ENCODE peak calls at places on chromosomes 6 and 20, in four cellular contexts. U, X, P and R are unnamed samples.

GRCh38 chr20:37380864-37381579 is 35.1 kb downstream of the SRC start:
- DNase-seq in U (no peak), X (no peak), P (no peak), R (no peak)

GRCh38 chr6:19153270-19153980 is 683.7 kb upstream of the ID4 start:
- DNase-seq in U (no peak), X (no peak), P (peak), R (peak)

GRCh38 chr6:170225852-170226417 is 64.9 kb downstream of the DLL1 start:
- DNase-seq in U (no peak), X (no peak), P (no peak), R (no peak)

GRCh38 chr20:37839432-37839827 is 63.5 kb upstream of the VSTM2L start:
- DNase-seq in U (no peak), X (no peak), P (no peak), R (no peak)

GRCh38 chr6:141421378-141421777 is 711.3 kb upstream of the GJE1 start:
- DNase-seq in U (no peak), X (no peak), P (peak), R (peak)

GRCh38 chr20:51512645-51513044 is 29.9 kb downstream of the NFATC2 start:
- DNase-seq in U (no peak), X (no peak), P (no peak), R (no peak)

GRCh38 chr6:135812085-135812526 is 39.4 kb upstream of the PDE7B start:
- DNase-seq in U (no peak), X (no peak), P (no peak), R (no peak)

GRCh38 chr20:50120935-50121693 is 8.2 kb upstream of the UBE2V1 start:
- DNase-seq in U (peak), X (peak), P (no peak), R (peak)

GRCh38 chr6:31173406-31173805 is 2.9 kb upstream of the POU5F1 start:
- DNase-seq in U (no peak), X (no peak), P (no peak), R (no peak)

GRCh38 chr20:4956200-4956810 is 45.0 kb downstream of the SLC23A2 start:
- DNase-seq in U (no peak), X (no peak), P (no peak), R (no peak)

GRCh38 chr6:53066059-53066406 is 829 bp downstream of the FBXO9 start:
- DNase-seq in U (peak), X (no peak), P (no peak), R (no peak)

GRCh38 chr6:112571886-112572285 is 224.8 kb downstream of the RFPL4B start:
- DNase-seq in U (no peak), X (no peak), P (no peak), R (peak)

GRCh38 chr6:33123732-33124524 is 48.1 kb downstream of the HLA-DPB1 start:
- DNase-seq in U (no peak), X (no peak), P (no peak), R (no peak)

GRCh38 chr6:91713911-91714310 is 1127.0 kb upstream of the MAP3K7 start:
- DNase-seq in U (no peak), X (no peak), P (no peak), R (no peak)

GRCh38 chr6:153613719-153614455 is 425.2 kb upstream of the OPRM1 start:
- DNase-seq in U (no peak), X (no peak), P (no peak), R (no peak)

GRCh38 chr6:68240731-68241130 is 394.4 kb upstream of the ADGRB3 start:
- DNase-seq in U (no peak), X (no peak), P (no peak), R (no peak)

GRCh38 chr20:9409352-9409751 is 105.0 kb upstream of the LAMP5 start:
- DNase-seq in U (no peak), X (no peak), P (no peak), R (no peak)

GRCh38 chr6:11367638-11368199 is 135.3 kb upstream of the NEDD9 start:
- DNase-seq in U (no peak), X (no peak), P (no peak), R (no peak)

GRCh38 chr6:33797635-33798342 is 6.0 kb downstream of the MLN start:
- DNase-seq in U (no peak), X (no peak), P (no peak), R (no peak)

GRCh38 chr6:52373294-52373693 is 11.3 kb downstream of the PAQR8 start:
- DNase-seq in U (no peak), X (no peak), P (no peak), R (no peak)

GRCh38 chr6:13624871-13625288 is 9.7 kb downstream of the NOL7 start:
- DNase-seq in U (no peak), X (peak), P (no peak), R (peak)

GRCh38 chr20:51400051-51400926 is 142.2 kb downstream of the NFATC2 start:
- DNase-seq in U (peak), X (peak), P (no peak), R (no peak)

GRCh38 chr20:10504893-10505292 is 69.8 kb downstream of the SLX4IP start:
- DNase-seq in U (no peak), X (no peak), P (no peak), R (no peak)

GRCh38 chr6:75968143-75968542 is 104.3 kb downstream of the IMPG1 start:
- DNase-seq in U (no peak), X (no peak), P (no peak), R (no peak)

GRCh38 chr20:44279228-44279627 is 31.8 kb downstream of the FITM2 start:
- DNase-seq in U (no peak), X (no peak), P (peak), R (peak)

GRCh38 chr20:33908351-33908750 is 85.4 kb upstream of the RALY start:
- DNase-seq in U (no peak), X (no peak), P (no peak), R (no peak)

GRCh38 chr6:124234806-124235205 is 431.1 kb downstream of the NKAIN2 start:
- DNase-seq in U (no peak), X (no peak), P (no peak), R (no peak)

GRCh38 chr20:57473246-57474042 is 51.5 kb downstream of the CTCFL start:
- DNase-seq in U (no peak), X (no peak), P (no peak), R (no peak)

GRCh38 chr6:42374027-42374669 is 77.6 kb downstream of the TRERF1 start:
- DNase-seq in U (no peak), X (no peak), P (no peak), R (no peak)

GRCh38 chr6:31128093-31128676 is 7.9 kb upstream of the CDSN start:
- DNase-seq in U (peak), X (peak), P (no peak), R (no peak)

GRCh38 chr6:117465691-117466090 is 16.8 kb upstream of the DCBLD1 start:
- DNase-seq in U (no peak), X (no peak), P (no peak), R (no peak)

GRCh38 chr6:146770965-146771735 is 172.4 kb downstream of the ADGB start:
- DNase-seq in U (no peak), X (peak), P (no peak), R (no peak)

GRCh38 chr20:61696181-61696735 is 369.4 kb downstream of the TAF4 start:
- DNase-seq in U (no peak), X (no peak), P (no peak), R (no peak)

GRCh38 chr6:168261234-168261633 is 58.3 kb downstream of the DACT2 start:
- DNase-seq in U (no peak), X (no peak), P (no peak), R (no peak)

GRCh38 chr20:62917720-62918119 is 8.6 kb downstream of the DIDO1 start:
- DNase-seq in U (no peak), X (no peak), P (no peak), R (no peak)

GRCh38 chr6:73236147-73236750 is 11.0 kb upstream of the KHDC1L start:
- DNase-seq in U (no peak), X (no peak), P (peak), R (peak)

GRCh38 chr6:74066168-74066871 is 370.3 kb downstream of the CD109 start:
- DNase-seq in U (no peak), X (no peak), P (peak), R (no peak)